ENCODE peak calls at places on chromosomes 16 and 17, in seven cellular contexts. X, Q, M, V, E, Z and F are unnamed samples.

GRCh38 chr17:29004081-29004692 is 1.6 kb downstream of the SEZ6 start:
- DNase-seq in E (peak), Z (no peak), M (no peak), X (no peak), V (no peak), Q (no peak), F (no peak)

GRCh38 chr16:2019919-2020831 is 590 bp downstream of the NPW start:
- DNase-seq in E (no peak), Z (no peak), V (no peak), M (peak), Q (peak), X (no peak), F (peak)

GRCh38 chr17:74712756-74713155 is at the start of gene CD300LF:
- DNase-seq in Q (no peak), M (peak), X (no peak), V (no peak), E (no peak), Z (no peak), F (no peak)

GRCh38 chr17:32723310-32723955 is 153.5 kb downstream of the MYO1D start:
- DNase-seq in E (no peak), Z (no peak), X (no peak), Q (no peak), V (no peak), M (peak), F (no peak)

GRCh38 chr17:83177611-83178532 is 98.5 kb downstream of the METRNL start:
- DNase-seq in E (no peak), X (no peak), Q (no peak), Z (no peak), V (no peak), M (no peak), F (peak)

GRCh38 chr17:79188048-79188447 is 113.4 kb downstream of the ENGASE start:
- DNase-seq in V (peak), Q (peak), X (no peak), Z (no peak), E (no peak), M (no peak), F (peak)

GRCh38 chr17:20289984-20290383 is 177.4 kb downstream of the LGALS9B start:
- DNase-seq in E (no peak), V (no peak), X (no peak), Q (no peak), Z (no peak), M (no peak), F (no peak)

GRCh38 chr17:58028591-58028990 is 21.5 kb upstream of the SRSF1 start:
- DNase-seq in Z (no peak), X (no peak), E (no peak), M (no peak), V (no peak), Q (no peak), F (no peak)

GRCh38 chr17:44223574-44224046 is 4.1 kb upstream of the UBTF start:
- DNase-seq in Q (no peak), X (no peak), Z (peak), E (peak), V (no peak), M (peak), F (no peak)

GRCh38 chr16:70254095-70254964 is 2.6 kb upstream of the EXOSC6 start:
- DNase-seq in Q (no peak), Z (no peak), E (no peak), V (no peak), M (no peak), X (no peak), F (no peak)

GRCh38 chr17:41772218-41772585 is 14.3 kb downstream of the JUP start:
- DNase-seq in Q (peak), X (no peak), Z (peak), V (no peak), E (no peak), M (no peak), F (peak)

GRCh38 chr17:35973333-35974260 is 7.7 kb downstream of the CCL16 start:
- DNase-seq in M (no peak), Q (no peak), V (no peak), E (peak), X (no peak), Z (peak), F (no peak)

GRCh38 chr16:77736879-77737278 is 14.6 kb downstream of the NUDT7 start:
- DNase-seq in Q (no peak), X (no peak), V (no peak), M (no peak), Z (peak), E (no peak), F (no peak)

GRCh38 chr16:2191446-2191706 is 5.0 kb downstream of the CASKIN1 start:
- DNase-seq in V (no peak), E (no peak), Z (no peak), M (no peak), X (no peak), Q (no peak), F (no peak)

GRCh38 chr16:66135376-66135775 is 231.1 kb upstream of the CDH5 start:
- DNase-seq in E (peak), V (no peak), Q (no peak), Z (no peak), M (peak), X (no peak), F (no peak)

GRCh38 chr17:71792966-71793365 is 327.9 kb upstream of the SOX9 start:
- DNase-seq in Z (peak), Q (no peak), M (no peak), E (peak), X (no peak), V (no peak), F (no peak)

GRCh38 chr16:53041196-53041977 is 11.3 kb downstream of the CHD9NB start:
- DNase-seq in X (no peak), Z (peak), V (no peak), M (peak), E (peak), Q (no peak), F (peak)

GRCh38 chr17:41324180-41325075 is 8.9 kb upstream of the KRTAP17-1 start:
- DNase-seq in V (no peak), Z (peak), M (no peak), X (no peak), E (no peak), Q (peak), F (peak)

GRCh38 chr16:68737046-68737729 is at the start of gene CDH1:
- DNase-seq in M (peak), E (no peak), Z (peak), X (no peak), V (peak), Q (peak), F (peak)

GRCh38 chr16:30437511-30438046 is 7.7 kb upstream of the DCTPP1 start:
- DNase-seq in Q (peak), E (no peak), Z (no peak), V (no peak), M (peak), X (no peak), F (no peak)

GRCh38 chr17:58303981-58304734 is 23.4 kb upstream of the MPO start:
- DNase-seq in E (peak), Z (peak), X (no peak), Q (peak), M (no peak), V (no peak), F (peak)

GRCh38 chr17:56785396-56785795 is 48.3 kb downstream of the C17orf67 start:
- DNase-seq in Q (no peak), Z (peak), E (no peak), V (no peak), X (no peak), M (no peak), F (no peak)

GRCh38 chr16:1821861-1822611 is 4.6 kb downstream of the HAGH start:
- DNase-seq in Q (no peak), Z (peak), X (no peak), E (no peak), V (no peak), M (no peak), F (no peak)

GRCh38 chr17:30947796-30948195 is 23.0 kb upstream of the RNF135 start:
- DNase-seq in Z (no peak), X (no peak), V (no peak), M (no peak), Q (no peak), E (no peak), F (no peak)

GRCh38 chr16:21574372-21574771 is 25.0 kb upstream of the METTL9 start:
- DNase-seq in E (no peak), Z (no peak), X (no peak), V (no peak), Q (no peak), M (no peak), F (no peak)

GRCh38 chr16:47392114-47392513 is 68.7 kb downstream of the ITFG1 start:
- DNase-seq in V (no peak), Q (no peak), X (no peak), Z (peak), E (peak), M (no peak), F (no peak)

GRCh38 chr17:45162022-45162687 is 480 bp downstream of the HEXIM2 start:
- DNase-seq in V (no peak), M (no peak), X (no peak), Q (no peak), E (no peak), Z (no peak), F (no peak)

GRCh38 chr17:44004077-44004760 is at the start of gene NAGS:
- DNase-seq in V (no peak), Q (peak), X (no peak), Z (peak), M (peak), E (no peak), F (no peak)

GRCh38 chr17:29066053-29066452 is 23.1 kb downstream of the PIPOX start:
- DNase-seq in Q (peak), E (no peak), X (no peak), V (no peak), M (no peak), Z (no peak), F (no peak)

GRCh38 chr16:72942021-72942420 is 105.9 kb downstream of the ZFHX3 start:
- DNase-seq in Z (no peak), X (no peak), V (no peak), M (no peak), Q (no peak), E (no peak), F (no peak)

GRCh38 chr16:30054959-30055553 is 10.5 kb upstream of the ALDOA start:
- DNase-seq in V (no peak), X (no peak), M (peak), Q (no peak), Z (peak), E (no peak), F (no peak)

GRCh38 chr17:68399638-68400403 is 57.5 kb downstream of the WIPI1 start:
- DNase-seq in E (peak), Z (no peak), V (no peak), M (no peak), X (no peak), Q (peak), F (peak)

GRCh38 chr16:72987480-72987901 is 60.4 kb downstream of the ZFHX3 start:
- DNase-seq in M (no peak), E (no peak), V (no peak), Q (no peak), X (no peak), Z (peak), F (no peak)

GRCh38 chr17:70581459-70581858 is 412.1 kb downstream of the KCNJ2 start:
- DNase-seq in M (no peak), Q (no peak), Z (no peak), X (no peak), V (no peak), E (no peak), F (no peak)

GRCh38 chr17:13030459-13031305 is 12.9 kb upstream of the ELAC2 start:
- DNase-seq in E (peak), Q (peak), X (no peak), V (no peak), Z (peak), M (no peak), F (no peak)

GRCh38 chr17:74601944-74602572 is 10.0 kb upstream of the CD300LD start:
- DNase-seq in M (no peak), E (peak), V (peak), X (no peak), Z (peak), Q (peak), F (no peak)

GRCh38 chr17:47813077-47813476 is 8.5 kb downstream of the OSBPL7 start:
- DNase-seq in X (no peak), V (no peak), E (no peak), Q (no peak), M (no peak), Z (no peak), F (no peak)